ENCODE peak calls at places on chromosome 17, in eight cellular contexts. J, O, W, P, L, T, A and C are unnamed samples.
A peak's percentile ranks its signal among the peaks of the same experiment; 100 is the strongest.

GRCh38 chr17:65446043-65446442 is 115.4 kb downstream of the AXIN2 start:
- DNase-seq in O (no peak), A (no peak), P (no peak), L (no peak), W (no peak), J (no peak), T (no peak), C (no peak)

GRCh38 chr17:38421224-38421841 is 6.9 kb upstream of the ARHGAP23 start:
- DNase-seq in P (no peak), A (no peak), W (peak; percentile 65), J (no peak), T (no peak), O (no peak), L (no peak), C (no peak)

GRCh38 chr17:50499270-50499669 is 9.0 kb upstream of the MYCBPAP start:
- DNase-seq in W (no peak), T (no peak), J (no peak), L (no peak), A (no peak), O (no peak), P (no peak), C (no peak)

GRCh38 chr17:54977744-54978143 is 9.2 kb downstream of the STXBP4 start:
- DNase-seq in A (no peak), L (no peak), J (no peak), P (no peak), T (no peak), O (no peak), W (no peak), C (no peak)

GRCh38 chr17:7842950-7843535 is 9.0 kb downstream of the KDM6B start:
- DNase-seq in T (peak; percentile 75), W (peak; percentile 97), J (peak; percentile 57), L (no peak), A (no peak), O (peak; percentile 65), P (peak; percentile 45), C (no peak)

GRCh38 chr17:77700165-77700881 is 258.2 kb upstream of the TNRC6C start:
- DNase-seq in O (no peak), P (no peak), A (no peak), T (no peak), J (no peak), W (no peak), L (no peak), C (no peak)

GRCh38 chr17:40922239-40922638 is 15.2 kb downstream of the KRT23 start:
- DNase-seq in L (no peak), P (no peak), J (no peak), O (no peak), A (no peak), T (no peak), W (peak; percentile 92), C (no peak)

GRCh38 chr17:78237403-78238012 is 6.1 kb downstream of the TMEM235 start:
- DNase-seq in P (no peak), J (no peak), O (no peak), L (no peak), W (no peak), A (no peak), T (no peak), C (no peak)

GRCh38 chr17:47423406-47424295 is 99.9 kb downstream of the EFCAB13 start:
- DNase-seq in P (no peak), J (no peak), W (no peak), O (no peak), L (no peak), A (no peak), T (peak; percentile 74), C (no peak)

GRCh38 chr17:45948881-45949624 is 50.0 kb upstream of the STH start:
- DNase-seq in O (peak; percentile 43), J (no peak), P (peak; percentile 34), W (peak; percentile 90), A (peak; percentile 48), L (no peak), T (peak; percentile 74), C (no peak)

GRCh38 chr17:41492771-41493170 is 3.1 kb upstream of the KRT36 start:
- DNase-seq in A (no peak), T (no peak), P (no peak), W (no peak), L (no peak), O (no peak), J (no peak), C (no peak)

GRCh38 chr17:80763293-80763867 is 218.7 kb downstream of the RPTOR start:
- DNase-seq in O (no peak), J (no peak), T (no peak), P (no peak), L (no peak), W (no peak), A (no peak), C (no peak)

GRCh38 chr17:50207792-50208567 is 6.5 kb upstream of the COL1A1 start:
- DNase-seq in L (no peak), P (no peak), T (no peak), A (no peak), W (no peak), J (no peak), O (no peak), C (no peak)

GRCh38 chr17:57107498-57108101 is 22.6 kb downstream of the AKAP1 start:
- DNase-seq in J (no peak), A (no peak), O (no peak), L (no peak), T (peak; percentile 77), P (no peak), W (peak; percentile 8), C (no peak)

GRCh38 chr17:45952814-45953320 is 46.2 kb upstream of the STH start:
- DNase-seq in J (no peak), A (no peak), L (no peak), T (no peak), O (no peak), W (no peak), P (no peak), C (no peak)

GRCh38 chr17:33389506-33390141 is 96.5 kb upstream of the ASIC2 start:
- DNase-seq in W (no peak), L (no peak), J (no peak), A (no peak), O (no peak), P (no peak), T (no peak), C (no peak)

GRCh38 chr17:45372325-45372869 is 55.6 kb upstream of the MAP3K14 start:
- DNase-seq in A (no peak), J (no peak), L (no peak), T (no peak), O (no peak), P (no peak), W (peak; percentile 54), C (no peak)

GRCh38 chr17:1755252-1755992 is 6.4 kb upstream of the SERPINF1 start:
- DNase-seq in A (no peak), L (no peak), P (no peak), J (no peak), O (no peak), W (no peak), T (no peak), C (no peak)

GRCh38 chr17:56031636-56032035 is 121.6 kb upstream of the ANKFN1 start:
- DNase-seq in W (no peak), T (no peak), A (no peak), O (no peak), L (peak; percentile 0), J (no peak), P (no peak), C (no peak)

GRCh38 chr17:6374761-6375312 is 60.1 kb downstream of the AIPL1 start:
- DNase-seq in J (no peak), T (no peak), P (no peak), W (peak; percentile 39), L (no peak), O (peak; percentile 42), A (peak; percentile 56), C (no peak)

GRCh38 chr17:6654816-6655731 is 3.5 kb downstream of the C17orf100 start:
- DNase-seq in A (no peak), W (no peak), L (no peak), T (peak; percentile 50), J (no peak), O (no peak), P (no peak), C (no peak)

GRCh38 chr17:77323413-77324171 is 182.8 kb downstream of the SEC14L1 start:
- DNase-seq in T (peak; percentile 58), L (no peak), O (no peak), A (no peak), J (no peak), P (no peak), W (peak; percentile 59), C (no peak)

GRCh38 chr17:82436601-82437324 is 13.8 kb downstream of the CYBC1 start:
- DNase-seq in O (no peak), T (no peak), L (no peak), J (no peak), A (no peak), P (no peak), W (no peak), C (no peak)

GRCh38 chr17:49914096-49914490 is 54.9 kb upstream of the DLX4 start:
- DNase-seq in O (no peak), P (no peak), L (no peak), A (no peak), T (no peak), W (no peak), J (no peak), C (no peak)

GRCh38 chr17:4790705-4791088 is 1.9 kb downstream of the GLTPD2 start:
- DNase-seq in A (no peak), W (no peak), L (no peak), T (no peak), J (no peak), P (no peak), O (no peak), C (no peak)

GRCh38 chr17:74770498-74771318 is 5.4 kb downstream of the NAT9 start:
- DNase-seq in J (peak; percentile 56), L (no peak), T (peak; percentile 88), A (peak; percentile 68), P (peak; percentile 63), W (peak; percentile 58), O (peak; percentile 76), C (no peak)

GRCh38 chr17:65855245-65855644 is 293.8 kb upstream of the AXIN2 start:
- DNase-seq in P (no peak), O (no peak), T (no peak), J (no peak), W (no peak), A (no peak), L (no peak), C (no peak)

GRCh38 chr17:77516902-77517301 is 376.1 kb downstream of the SEC14L1 start:
- DNase-seq in P (no peak), J (peak; percentile 22), T (no peak), O (no peak), A (peak; percentile 27), L (no peak), W (peak; percentile 72), C (no peak)

GRCh38 chr17:6636616-6637457 is 3.7 kb downstream of the KIAA0753 start:
- DNase-seq in O (no peak), L (no peak), T (no peak), P (no peak), A (no peak), J (no peak), W (no peak), C (no peak)

GRCh38 chr17:76567634-76568432 is 17.8 kb downstream of the ST6GALNAC2 start:
- DNase-seq in P (no peak), A (no peak), J (no peak), L (no peak), T (no peak), O (no peak), W (no peak), C (no peak)

GRCh38 chr17:36777118-36777517 is 160.2 kb upstream of the LHX1 start:
- DNase-seq in L (no peak), T (no peak), J (no peak), O (no peak), A (no peak), W (no peak), P (no peak), C (no peak)

GRCh38 chr17:76906463-76906862 is 38.3 kb downstream of the MGAT5B start:
- DNase-seq in T (no peak), W (no peak), J (no peak), L (no peak), P (no peak), A (no peak), O (no peak), C (no peak)

GRCh38 chr17:40303009-40303657 is 5.8 kb upstream of the RARA start:
- DNase-seq in A (peak; percentile 23), J (no peak), L (no peak), O (peak; percentile 47), P (no peak), T (no peak), W (peak; percentile 81), C (no peak)

GRCh38 chr17:21248495-21248894 is 4.7 kb downstream of the NATD1 start:
- DNase-seq in A (no peak), W (no peak), T (no peak), O (no peak), P (no peak), J (no peak), L (no peak), C (no peak)